ENCODE peak calls at places on chromosomes 2 and 18, in seven cellular contexts. One of them, this sample, is unnamed.

GRCh38 chr2:72544554-72544953 is 281.3 kb downstream of the EXOC6B start:
- ATAC-seq in A549: no peak
- ATAC-seq in heart left ventricle: no peak
- ATAC-seq in gastrocnemius medialis: no peak
- ATAC-seq in HepG2: no peak
- ATAC-seq in K562: no peak
- ATAC-seq in body of pancreas: no peak
- ATAC-seq in this sample: no peak

GRCh38 chr2:120436885-120437603 is 91.1 kb downstream of the INHBB start:
- ATAC-seq in A549: peak
- ATAC-seq in heart left ventricle: no peak
- ATAC-seq in gastrocnemius medialis: peak
- ATAC-seq in HepG2: peak
- ATAC-seq in K562: peak
- ATAC-seq in body of pancreas: no peak
- ATAC-seq in this sample: no peak

GRCh38 chr2:191629001-191629453 is 48.9 kb upstream of the NABP1 start:
- ATAC-seq in A549: no peak
- ATAC-seq in heart left ventricle: no peak
- ATAC-seq in gastrocnemius medialis: no peak
- ATAC-seq in HepG2: no peak
- ATAC-seq in K562: no peak
- ATAC-seq in body of pancreas: no peak
- ATAC-seq in this sample: no peak

GRCh38 chr2:88737385-88737784 is 45.9 kb downstream of the RPIA start:
- ATAC-seq in A549: no peak
- ATAC-seq in heart left ventricle: peak
- ATAC-seq in gastrocnemius medialis: peak
- ATAC-seq in HepG2: no peak
- ATAC-seq in K562: no peak
- ATAC-seq in body of pancreas: peak
- ATAC-seq in this sample: peak

GRCh38 chr2:180367831-180368230 is 360.7 kb upstream of the CWC22 start:
- ATAC-seq in A549: peak
- ATAC-seq in heart left ventricle: peak
- ATAC-seq in gastrocnemius medialis: no peak
- ATAC-seq in HepG2: no peak
- ATAC-seq in K562: no peak
- ATAC-seq in body of pancreas: peak
- ATAC-seq in this sample: no peak

GRCh38 chr2:151405376-151405775 is 4.3 kb upstream of the RIF1 start:
- ATAC-seq in A549: no peak
- ATAC-seq in heart left ventricle: no peak
- ATAC-seq in gastrocnemius medialis: no peak
- ATAC-seq in HepG2: no peak
- ATAC-seq in K562: no peak
- ATAC-seq in body of pancreas: no peak
- ATAC-seq in this sample: no peak

GRCh38 chr18:3273042-3273441 is 11.1 kb downstream of the MYL12B start:
- ATAC-seq in A549: no peak
- ATAC-seq in heart left ventricle: no peak
- ATAC-seq in gastrocnemius medialis: no peak
- ATAC-seq in HepG2: no peak
- ATAC-seq in K562: no peak
- ATAC-seq in body of pancreas: no peak
- ATAC-seq in this sample: no peak

GRCh38 chr2:154187948-154188347 is 316.2 kb downstream of the GALNT13 start:
- ATAC-seq in A549: no peak
- ATAC-seq in heart left ventricle: no peak
- ATAC-seq in gastrocnemius medialis: no peak
- ATAC-seq in HepG2: no peak
- ATAC-seq in K562: no peak
- ATAC-seq in body of pancreas: no peak
- ATAC-seq in this sample: no peak

GRCh38 chr2:113136828-113137775 is 9.7 kb downstream of the IL1RN start:
- ATAC-seq in A549: peak
- ATAC-seq in heart left ventricle: no peak
- ATAC-seq in gastrocnemius medialis: no peak
- ATAC-seq in HepG2: peak
- ATAC-seq in K562: peak
- ATAC-seq in body of pancreas: peak
- ATAC-seq in this sample: no peak

GRCh38 chr18:45930953-45931352 is 36.2 kb downstream of the EPG5 start:
- ATAC-seq in A549: no peak
- ATAC-seq in heart left ventricle: peak
- ATAC-seq in gastrocnemius medialis: no peak
- ATAC-seq in HepG2: no peak
- ATAC-seq in K562: no peak
- ATAC-seq in body of pancreas: no peak
- ATAC-seq in this sample: no peak

GRCh38 chr18:35041752-35042379 is 653 bp downstream of the MAPRE2 start:
- ATAC-seq in A549: peak
- ATAC-seq in heart left ventricle: peak
- ATAC-seq in gastrocnemius medialis: peak
- ATAC-seq in HepG2: peak
- ATAC-seq in K562: peak
- ATAC-seq in body of pancreas: no peak
- ATAC-seq in this sample: no peak

GRCh38 chr18:35039633-35040032 is 1.6 kb upstream of the MAPRE2 start:
- ATAC-seq in A549: no peak
- ATAC-seq in heart left ventricle: no peak
- ATAC-seq in gastrocnemius medialis: no peak
- ATAC-seq in HepG2: no peak
- ATAC-seq in K562: no peak
- ATAC-seq in body of pancreas: no peak
- ATAC-seq in this sample: no peak

GRCh38 chr18:35040638-35040987 is 600 bp upstream of the MAPRE2 start:
- ATAC-seq in A549: no peak
- ATAC-seq in heart left ventricle: no peak
- ATAC-seq in gastrocnemius medialis: no peak
- ATAC-seq in HepG2: no peak
- ATAC-seq in K562: no peak
- ATAC-seq in body of pancreas: no peak
- ATAC-seq in this sample: no peak

GRCh38 chr18:35042389-35043066 is 1.3 kb downstream of the MAPRE2 start:
- ATAC-seq in A549: no peak
- ATAC-seq in heart left ventricle: peak
- ATAC-seq in gastrocnemius medialis: no peak
- ATAC-seq in HepG2: no peak
- ATAC-seq in K562: no peak
- ATAC-seq in body of pancreas: no peak
- ATAC-seq in this sample: no peak

GRCh38 chr18:35040988-35041751 is at the start of gene MAPRE2:
- ATAC-seq in A549: peak
- ATAC-seq in heart left ventricle: peak
- ATAC-seq in gastrocnemius medialis: peak
- ATAC-seq in HepG2: peak
- ATAC-seq in K562: peak
- ATAC-seq in body of pancreas: peak
- ATAC-seq in this sample: peak
- TF ChIP-seq POLR2A in A549: peak
- TF ChIP-seq POLR2A in heart left ventricle: peak
- TF ChIP-seq POLR2A in gastrocnemius medialis: peak
- TF ChIP-seq POLR2A in HepG2: peak
- TF ChIP-seq POLR2A in K562: peak
- TF ChIP-seq POLR2A in body of pancreas: peak
- TF ChIP-seq POLR2A in this sample: peak

DNA sequence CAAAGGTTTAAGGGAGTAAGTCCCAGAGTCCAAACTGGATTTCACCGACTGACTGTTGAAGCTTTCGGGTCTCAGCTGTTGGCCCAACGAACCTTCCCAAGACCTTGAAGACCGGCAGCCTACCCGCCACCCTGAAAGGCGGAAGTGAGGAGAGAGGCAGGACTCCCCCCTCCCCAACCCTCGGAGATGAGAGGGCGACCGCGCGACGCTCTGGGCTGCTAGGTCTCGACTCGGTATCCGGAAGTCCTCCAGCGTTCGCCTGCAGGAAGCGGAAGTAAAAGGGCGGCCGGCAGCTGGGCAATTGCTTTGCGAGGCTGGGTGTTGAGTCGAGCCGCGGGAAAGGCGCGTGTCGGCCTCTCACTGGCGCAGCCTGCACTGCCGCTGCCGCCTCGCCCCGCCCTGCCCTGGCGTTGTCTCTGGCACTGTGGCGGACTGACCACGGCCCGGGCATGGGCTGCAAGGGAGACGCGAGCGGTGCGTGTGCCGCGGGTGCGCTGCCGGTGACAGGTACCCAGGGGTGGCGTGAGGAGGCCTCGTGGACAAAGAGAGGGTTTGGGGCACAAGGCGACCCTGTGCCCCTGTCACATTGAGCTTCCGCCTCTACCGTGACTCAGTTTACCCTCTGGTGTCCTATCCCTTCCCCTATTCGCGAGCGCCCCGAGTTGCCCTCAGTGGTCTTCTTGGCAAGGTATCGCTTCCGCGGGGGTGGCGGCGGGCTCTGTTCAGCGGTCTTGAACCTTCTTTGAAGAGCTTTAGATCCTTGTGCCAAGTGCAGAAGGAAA is at the start of gene UGGT1:
- ATAC-seq in A549: peak
- ATAC-seq in heart left ventricle: peak
- ATAC-seq in gastrocnemius medialis: peak
- ATAC-seq in HepG2: peak
- ATAC-seq in K562: peak
- ATAC-seq in body of pancreas: peak
- ATAC-seq in this sample: peak
- TF ChIP-seq POLR2A in A549: peak
- TF ChIP-seq POLR2A in heart left ventricle: peak
- TF ChIP-seq POLR2A in gastrocnemius medialis: peak
- TF ChIP-seq POLR2A in HepG2: peak
- TF ChIP-seq POLR2A in K562: peak
- TF ChIP-seq POLR2A in body of pancreas: peak
- TF ChIP-seq POLR2A in this sample: peak

DNA sequence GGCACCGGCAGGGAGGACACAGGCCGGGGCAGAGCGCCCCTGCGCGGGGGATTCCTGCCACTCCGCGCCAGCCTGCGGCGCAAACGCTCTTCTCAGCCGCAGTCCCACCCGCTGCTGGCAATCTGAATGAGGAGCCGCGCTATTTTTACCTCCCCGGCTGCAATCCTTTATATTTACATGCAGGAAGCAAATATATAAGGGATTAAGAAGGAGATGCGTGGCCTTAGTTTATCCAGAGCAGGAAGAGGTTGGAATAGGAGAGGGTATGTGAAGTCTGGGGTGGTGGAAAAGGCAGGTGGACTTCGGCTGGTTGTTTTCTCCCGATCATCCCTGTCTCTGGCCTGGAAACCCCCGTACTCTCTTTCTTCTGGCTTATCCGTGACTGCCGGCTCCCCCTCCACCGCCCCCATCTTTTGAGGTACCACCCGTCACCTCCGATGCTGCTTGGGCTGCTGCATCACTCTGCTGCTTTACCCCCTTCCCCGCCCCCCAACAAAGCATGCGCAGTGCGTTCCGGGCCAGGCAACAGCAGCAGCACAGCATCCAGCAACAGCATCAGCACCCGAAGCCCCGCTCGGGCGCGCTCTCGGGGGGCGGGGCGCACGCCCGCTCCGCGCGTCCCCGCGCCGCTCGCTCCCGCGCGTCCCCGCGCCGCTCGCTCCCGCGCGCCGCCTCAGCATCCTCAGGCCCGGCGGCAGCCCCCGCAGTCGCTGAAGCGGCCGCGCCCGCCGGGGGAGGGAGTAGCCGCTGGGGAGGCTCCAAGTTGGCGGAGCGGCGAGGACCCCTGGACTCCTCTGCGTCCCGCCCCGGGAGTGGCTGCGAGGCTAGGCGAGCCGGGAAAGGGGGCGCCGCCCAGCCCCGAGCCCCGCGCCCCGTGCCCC is at the start of gene ADAM23:
- ATAC-seq in A549: peak
- ATAC-seq in heart left ventricle: peak
- ATAC-seq in gastrocnemius medialis: peak
- ATAC-seq in HepG2: peak
- ATAC-seq in K562: no peak
- ATAC-seq in body of pancreas: peak
- ATAC-seq in this sample: peak
- TF ChIP-seq POLR2A in A549: peak
- TF ChIP-seq POLR2A in heart left ventricle: peak
- TF ChIP-seq POLR2A in gastrocnemius medialis: no peak
- TF ChIP-seq POLR2A in HepG2: no peak
- TF ChIP-seq POLR2A in K562: no peak
- TF ChIP-seq POLR2A in body of pancreas: no peak
- TF ChIP-seq POLR2A in this sample: peak

GRCh38 chr2:172251231-172251630 is 148.5 kb upstream of the DLX2 start:
- ATAC-seq in A549: no peak
- ATAC-seq in heart left ventricle: no peak
- ATAC-seq in gastrocnemius medialis: no peak
- ATAC-seq in HepG2: no peak
- ATAC-seq in K562: no peak
- ATAC-seq in body of pancreas: no peak
- ATAC-seq in this sample: no peak

GRCh38 chr2:172249986-172250385 is 147.3 kb upstream of the DLX2 start:
- ATAC-seq in A549: no peak
- ATAC-seq in heart left ventricle: no peak
- ATAC-seq in gastrocnemius medialis: no peak
- ATAC-seq in HepG2: no peak
- ATAC-seq in K562: no peak
- ATAC-seq in body of pancreas: no peak
- ATAC-seq in this sample: no peak

GRCh38 chr2:172252154-172252553 is 149.5 kb upstream of the DLX2 start:
- ATAC-seq in A549: no peak
- ATAC-seq in heart left ventricle: peak
- ATAC-seq in gastrocnemius medialis: peak
- ATAC-seq in HepG2: no peak
- ATAC-seq in K562: peak
- ATAC-seq in body of pancreas: no peak
- ATAC-seq in this sample: peak

GRCh38 chr2:172250801-172251200 is 148.1 kb upstream of the DLX2 start:
- ATAC-seq in A549: no peak
- ATAC-seq in heart left ventricle: no peak
- ATAC-seq in gastrocnemius medialis: no peak
- ATAC-seq in HepG2: no peak
- ATAC-seq in K562: no peak
- ATAC-seq in body of pancreas: no peak
- ATAC-seq in this sample: no peak

DNA sequence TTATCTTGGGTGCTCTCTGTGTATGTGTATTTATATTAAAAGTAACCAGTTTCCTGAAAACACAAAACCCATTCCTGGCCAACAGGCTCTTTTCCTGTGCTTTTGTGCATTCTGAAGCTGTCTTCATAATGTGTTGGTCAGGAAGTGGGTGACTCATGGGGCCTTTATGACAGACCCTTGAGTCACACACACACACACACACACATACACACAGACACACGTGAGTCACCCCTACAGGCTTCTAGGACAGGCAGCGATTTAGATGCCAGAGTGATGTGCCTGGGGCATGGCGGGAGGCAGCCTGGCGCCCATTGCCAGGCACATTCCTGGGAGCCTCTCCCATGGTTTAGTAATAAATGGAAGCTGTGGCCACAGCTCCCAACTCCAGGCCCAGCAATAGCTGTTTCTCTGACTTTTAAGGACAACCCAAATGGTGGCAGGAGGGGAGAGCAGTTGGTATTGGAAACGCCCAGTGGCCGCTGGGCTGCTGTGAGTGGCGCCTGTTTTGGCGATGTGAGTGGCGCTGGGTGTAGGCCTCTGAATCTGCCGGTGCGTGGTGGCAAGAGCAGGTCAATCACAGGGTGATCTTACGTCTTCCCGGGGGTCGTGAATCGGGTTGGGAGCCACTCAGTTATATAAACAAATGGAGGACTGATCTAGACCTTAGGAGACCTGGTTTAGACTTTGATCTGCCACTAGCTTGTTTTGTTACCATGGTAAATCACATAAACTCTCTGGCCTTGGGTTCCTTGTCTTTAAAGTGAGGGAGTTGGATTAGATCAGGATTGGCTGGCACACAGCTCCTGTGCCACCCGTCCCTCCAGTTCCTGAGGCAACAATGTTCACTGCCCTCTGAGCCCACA is 150.7 kb upstream of the DLX2 start:
- ATAC-seq in A549: peak
- ATAC-seq in heart left ventricle: peak
- ATAC-seq in gastrocnemius medialis: peak
- ATAC-seq in HepG2: peak
- ATAC-seq in K562: peak
- ATAC-seq in body of pancreas: peak
- ATAC-seq in this sample: peak
- TF ChIP-seq POLR2A in A549: no peak
- TF ChIP-seq POLR2A in heart left ventricle: no peak
- TF ChIP-seq POLR2A in gastrocnemius medialis: no peak
- TF ChIP-seq POLR2A in HepG2: no peak
- TF ChIP-seq POLR2A in K562: no peak
- TF ChIP-seq POLR2A in body of pancreas: no peak
- TF ChIP-seq POLR2A in this sample: no peak